ENCODE peak calls at places on chromosome 6, in four cellular contexts. C, S, V and M are unnamed samples.

GRCh38 chr6:21987501-21987957 is 309.3 kb downstream of the PRL start:
- DNase-seq in C (peak; percentile 89), S (peak; percentile 21), V (peak; percentile 71), M (no peak)

GRCh38 chr6:141105481-141105880 is 1027.2 kb upstream of the GJE1 start:
- DNase-seq in C (no peak), S (no peak), V (no peak), M (peak; percentile 61)

GRCh38 chr6:692356-692851 is 535 bp downstream of the EXOC2 start:
- DNase-seq in C (no peak), S (peak; percentile 72), V (peak; percentile 54), M (no peak)

GRCh38 chr6:159836294-159837140 is 36.4 kb downstream of the PNLDC1 start:
- DNase-seq in C (no peak), S (no peak), V (no peak), M (no peak)

GRCh38 chr6:35044771-35045275 is 96.3 kb downstream of the TCP11 start:
- DNase-seq in C (peak; percentile 84), S (no peak), V (peak; percentile 33), M (no peak)

GRCh38 chr6:170116643-170117042 is 174.2 kb downstream of the DLL1 start:
- DNase-seq in C (no peak), S (no peak), V (no peak), M (no peak)

GRCh38 chr6:119110601-119111548 is 32.4 kb upstream of the FAM184A start:
- DNase-seq in C (peak; percentile 45), S (peak; percentile 15), V (peak; percentile 68), M (peak; percentile 16)

GRCh38 chr6:96897396-96898240 is at the start of gene NDUFAF4:
- DNase-seq in C (peak; percentile 51), S (peak; percentile 71), V (peak; percentile 94), M (peak; percentile 81)

GRCh38 chr6:81777586-81778268 is 25.2 kb upstream of the TENT5A start:
- DNase-seq in C (no peak), S (no peak), V (no peak), M (no peak)

GRCh38 chr6:17032595-17033591 is 69.0 kb upstream of the STMND1 start:
- DNase-seq in C (peak; percentile 90), S (no peak), V (peak; percentile 89), M (no peak)

GRCh38 chr6:132132911-132133639 is 181.9 kb upstream of the CCN2 start:
- DNase-seq in C (no peak), S (no peak), V (no peak), M (peak; percentile 9)

GRCh38 chr6:85126448-85127178 is 323.3 kb upstream of the NT5E start:
- DNase-seq in C (no peak), S (no peak), V (peak; percentile 73), M (peak; percentile 42)

GRCh38 chr6:79570129-79570801 is 33.0 kb upstream of the LCA5 start:
- DNase-seq in C (no peak), S (no peak), V (peak; percentile 54), M (no peak)

GRCh38 chr6:155646443-155646842 is 190.8 kb upstream of the NOX3 start:
- DNase-seq in C (no peak), S (no peak), V (no peak), M (no peak)

GRCh38 chr6:149691201-149691600 is 26.7 kb downstream of the LATS1 start:
- DNase-seq in C (no peak), S (no peak), V (no peak), M (no peak)

GRCh38 chr6:156563710-156564109 is 213.5 kb upstream of the ARID1B start:
- DNase-seq in C (no peak), S (no peak), V (no peak), M (no peak)

GRCh38 chr6:169940554-169941290 is 189.3 kb downstream of the ERMARD start:
- DNase-seq in C (no peak), S (no peak), V (no peak), M (no peak)

GRCh38 chr6:51553246-51554015 is 534.0 kb downstream of the PKHD1 start:
- DNase-seq in C (no peak), S (no peak), V (no peak), M (no peak)

GRCh38 chr6:5341845-5342244 is 80.5 kb downstream of the FARS2 start:
- DNase-seq in C (no peak), S (no peak), V (no peak), M (no peak)

GRCh38 chr6:89604662-89605061 is 33.9 kb downstream of the LYRM2 start:
- DNase-seq in C (no peak), S (no peak), V (no peak), M (no peak)

GRCh38 chr6:89940225-89941027 is 46.2 kb downstream of the GJA10 start:
- DNase-seq in C (peak; percentile 58), S (peak; percentile 69), V (peak; percentile 80), M (peak; percentile 57)

GRCh38 chr6:131803007-131803769 is 4.6 kb upstream of the ENPP1 start:
- DNase-seq in C (no peak), S (no peak), V (no peak), M (no peak)

GRCh38 chr6:15447546-15448232 is 201.8 kb downstream of the JARID2 start:
- DNase-seq in C (no peak), S (no peak), V (no peak), M (no peak)

GRCh38 chr6:155313602-155314091 is 637 bp downstream of the TFB1M start:
- DNase-seq in C (no peak), S (no peak), V (peak; percentile 34), M (no peak)

GRCh38 chr6:106116125-106116524 is 30.0 kb downstream of the PRDM1 start:
- DNase-seq in C (no peak), S (no peak), V (peak; percentile 65), M (no peak)

GRCh38 chr6:135867332-135867731 is 15.8 kb downstream of the PDE7B start:
- DNase-seq in C (no peak), S (no peak), V (no peak), M (no peak)

GRCh38 chr6:109313139-109313538 is 69.1 kb downstream of the CD164 start:
- DNase-seq in C (no peak), S (no peak), V (no peak), M (no peak)

GRCh38 chr6:455006-455585 is 63.5 kb downstream of the IRF4 start:
- DNase-seq in C (no peak), S (no peak), V (no peak), M (no peak)

GRCh38 chr6:148175511-148176188 is 167.0 kb upstream of the SASH1 start:
- DNase-seq in C (no peak), S (no peak), V (peak; percentile 27), M (no peak)

GRCh38 chr6:52410979-52411378 is 9.2 kb upstream of the EFHC1 start:
- DNase-seq in C (no peak), S (no peak), V (no peak), M (no peak)

GRCh38 chr6:153493501-153493900 is 362.4 kb upstream of the RGS17 start:
- DNase-seq in C (no peak), S (no peak), V (no peak), M (no peak)

GRCh38 chr6:161921602-161922400 is 647.9 kb upstream of the AGPAT4 start:
- DNase-seq in C (no peak), S (no peak), V (peak; percentile 78), M (no peak)

GRCh38 chr6:119921491-119922010 is 572.0 kb upstream of the MAN1A1 start:
- DNase-seq in C (no peak), S (no peak), V (no peak), M (no peak)

GRCh38 chr6:139373154-139373927 is 1.1 kb downstream of the CITED2 start:
- DNase-seq in C (no peak), S (no peak), V (peak; percentile 63), M (no peak)

GRCh38 chr6:139148557-139149220 is 13.8 kb downstream of the HECA start:
- DNase-seq in C (no peak), S (no peak), V (no peak), M (no peak)

GRCh38 chr6:106886922-106887797 is 87.4 kb downstream of the CD24 start:
- DNase-seq in C (no peak), S (no peak), V (no peak), M (no peak)

GRCh38 chr6:39553811-39554802 is 171.1 kb downstream of the KIF6 start:
- DNase-seq in C (no peak), S (no peak), V (no peak), M (no peak)

GRCh38 chr6:54053893-54054391 is 57.3 kb upstream of the MLIP start:
- DNase-seq in C (no peak), S (no peak), V (peak; percentile 89), M (no peak)

GRCh38 chr6:126337323-126337722 is 2.6 kb upstream of the CENPW start:
- DNase-seq in C (no peak), S (no peak), V (peak; percentile 86), M (no peak)